ENCODE peak calls at places on chromosome 16, in four cellular contexts. One of them, this sample, is unnamed.
A peak's percentile ranks its signal among the peaks of the same experiment; 100 is the strongest.

GRCh38 chr16:5349661-5350060 is 252.1 kb upstream of the EEF2KMT start:
- DNase-seq in OCI-LY7: no peak
- DNase-seq in Peyer's patch: no peak
- DNase-seq in GM12878: no peak
- DNase-seq in this sample: no peak

GRCh38 chr16:9225527-9226316 is 134.3 kb downstream of the HAPSTR1 start:
- DNase-seq in OCI-LY7: peak; percentile 39
- DNase-seq in Peyer's patch: no peak
- DNase-seq in GM12878: no peak
- DNase-seq in this sample: no peak

GRCh38 chr16:19073863-19074262 is 6.4 kb downstream of the COQ7 start:
- DNase-seq in OCI-LY7: no peak
- DNase-seq in Peyer's patch: no peak
- DNase-seq in GM12878: no peak
- DNase-seq in this sample: no peak

GRCh38 chr16:9159839-9160550 is 68.6 kb downstream of the HAPSTR1 start:
- DNase-seq in OCI-LY7: peak; percentile 58
- DNase-seq in Peyer's patch: peak; percentile 73
- DNase-seq in GM12878: peak; percentile 4
- DNase-seq in this sample: no peak

GRCh38 chr16:19607610-19608280 is 52.2 kb downstream of the VPS35L start:
- DNase-seq in OCI-LY7: no peak
- DNase-seq in Peyer's patch: no peak
- DNase-seq in GM12878: no peak
- DNase-seq in this sample: no peak

GRCh38 chr16:89103781-89104180 is 10.1 kb downstream of the ACSF3 start:
- DNase-seq in OCI-LY7: no peak
- DNase-seq in Peyer's patch: no peak
- DNase-seq in GM12878: no peak
- DNase-seq in this sample: no peak

GRCh38 chr16:88310796-88311605 is 71.8 kb upstream of the ZNF469 start:
- DNase-seq in OCI-LY7: no peak
- DNase-seq in Peyer's patch: no peak
- DNase-seq in GM12878: no peak
- DNase-seq in this sample: no peak

GRCh38 chr16:86176462-86176861 is 277.5 kb downstream of the IRF8 start:
- DNase-seq in OCI-LY7: no peak
- DNase-seq in Peyer's patch: no peak
- DNase-seq in GM12878: no peak
- DNase-seq in this sample: no peak

GRCh38 chr16:58249388-58249779 is 45.4 kb downstream of the PRSS54 start:
- DNase-seq in OCI-LY7: no peak
- DNase-seq in Peyer's patch: no peak
- DNase-seq in GM12878: no peak
- DNase-seq in this sample: no peak

GRCh38 chr16:58615280-58615679 is 14.3 kb downstream of the CNOT1 start:
- DNase-seq in OCI-LY7: no peak
- DNase-seq in Peyer's patch: no peak
- DNase-seq in GM12878: no peak
- DNase-seq in this sample: no peak

GRCh38 chr16:78984324-78984723 is 616.2 kb downstream of the MAF start:
- DNase-seq in OCI-LY7: no peak
- DNase-seq in Peyer's patch: no peak
- DNase-seq in GM12878: no peak
- DNase-seq in this sample: no peak

GRCh38 chr16:1491327-1491726 is 1.8 kb upstream of the TELO2 start:
- DNase-seq in OCI-LY7: no peak
- DNase-seq in Peyer's patch: no peak
- DNase-seq in GM12878: no peak
- DNase-seq in this sample: no peak

GRCh38 chr16:81489547-81490267 is 45.1 kb downstream of the CMIP start:
- DNase-seq in OCI-LY7: peak; percentile 61
- DNase-seq in Peyer's patch: no peak
- DNase-seq in GM12878: no peak
- DNase-seq in this sample: no peak
- H3K4me1 ChIP-seq in OCI-LY7: peaks cover 23% of the 10 kb centered on the region
- H3K4me1 ChIP-seq in Peyer's patch: peaks cover 71% of the 10 kb centered on the region
- H3K4me1 ChIP-seq in GM12878: peaks cover 9% of the 10 kb centered on the region
- H3K4me1 ChIP-seq in this sample: no peaks in the 10 kb centered on the region

DNA sequence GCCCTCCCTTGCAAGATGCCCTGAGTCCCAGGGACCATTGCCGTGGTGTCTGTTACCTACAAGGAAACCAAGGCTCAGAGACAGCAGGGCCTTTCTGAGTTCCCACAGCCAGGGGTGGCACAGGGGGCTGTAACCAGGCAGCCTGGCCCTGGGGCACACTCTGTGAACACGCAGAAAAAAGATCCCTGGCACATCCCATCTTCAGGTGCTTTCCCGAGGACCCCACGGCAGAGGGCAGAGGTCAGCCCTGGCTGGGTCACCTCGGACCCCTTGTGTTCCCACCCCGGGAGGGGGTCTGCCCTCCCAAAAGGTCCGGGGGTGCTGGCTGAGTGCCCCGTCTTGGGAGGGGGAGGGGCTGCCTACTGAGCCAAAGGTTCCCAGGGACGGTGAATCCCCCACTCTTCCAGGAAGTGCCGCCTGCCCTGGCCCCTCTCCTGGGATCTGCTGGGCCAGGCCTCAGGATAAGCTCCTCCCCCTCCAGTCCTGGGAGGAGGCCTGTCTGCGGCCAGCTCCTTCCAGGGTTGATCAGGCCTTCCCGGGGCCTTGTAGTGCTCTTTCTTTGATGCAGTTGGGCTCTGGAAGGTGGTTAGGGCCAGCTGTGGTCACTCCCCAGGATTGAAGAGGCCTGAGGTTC is 8.1 kb downstream of the GLIS2 start:
- DNase-seq in OCI-LY7: no peak
- DNase-seq in Peyer's patch: no peak
- DNase-seq in GM12878: no peak
- DNase-seq in this sample: no peak
- H3K27ac ChIP-seq in OCI-LY7: no peak overlapping the region
- H3K27ac ChIP-seq in Peyer's patch: peak overlapping the region; percentile 75
- H3K27ac ChIP-seq in GM12878: no peak overlapping the region
- H3K27ac ChIP-seq in this sample: no peak overlapping the region

GRCh38 chr16:50096791-50097190 is 31.0 kb downstream of the HEATR3 start:
- DNase-seq in OCI-LY7: no peak
- DNase-seq in Peyer's patch: no peak
- DNase-seq in GM12878: no peak
- DNase-seq in this sample: no peak

GRCh38 chr16:50088302-50088701 is 22.5 kb downstream of the HEATR3 start:
- DNase-seq in OCI-LY7: no peak
- DNase-seq in Peyer's patch: no peak
- DNase-seq in GM12878: no peak
- DNase-seq in this sample: no peak

DNA sequence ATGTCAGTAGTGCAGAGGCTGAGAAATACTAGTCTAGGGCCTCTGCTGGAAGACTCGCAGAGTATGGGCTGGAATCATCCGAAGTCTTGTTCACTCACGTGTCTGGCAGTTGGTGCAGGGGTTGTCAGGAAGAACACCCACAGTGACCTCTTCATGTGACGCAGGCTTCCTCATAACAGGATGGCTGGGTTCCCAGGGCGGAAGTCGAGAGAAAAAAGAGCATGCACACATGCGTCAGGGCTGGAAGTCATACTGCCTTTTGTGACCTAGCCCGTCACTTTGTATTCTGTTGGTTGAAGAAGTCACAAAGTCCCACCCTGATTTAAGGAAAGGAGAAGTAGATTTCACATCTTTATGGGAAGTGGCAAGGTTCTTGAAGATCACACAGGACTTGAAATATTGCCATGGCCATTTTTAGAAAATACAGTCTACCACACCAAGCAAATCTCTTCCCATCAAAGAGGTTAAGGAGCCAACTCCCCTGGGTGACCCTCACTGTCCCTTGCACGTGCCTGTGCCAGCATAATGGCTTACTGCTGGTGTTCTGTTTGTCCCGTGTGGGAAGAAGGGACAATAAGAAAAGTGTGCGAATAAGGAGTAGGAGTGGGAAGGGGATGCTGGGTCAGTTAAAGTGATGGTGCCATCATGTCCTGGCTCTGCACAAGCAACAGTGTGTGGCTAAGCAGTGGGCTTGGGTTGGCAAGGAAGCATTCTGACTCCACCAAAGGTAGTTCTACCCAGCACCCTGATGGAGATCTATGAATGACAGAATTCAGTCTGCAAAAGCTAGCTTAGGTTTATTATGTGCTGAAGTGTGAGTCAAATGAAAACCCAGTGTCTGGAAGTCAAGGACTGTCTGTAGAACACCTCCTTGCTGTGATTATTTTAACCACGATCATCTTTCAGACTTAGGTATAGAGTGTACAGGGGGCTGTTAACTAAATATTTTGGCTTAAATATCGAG is 28.1 kb downstream of the HEATR3 start:
- DNase-seq in OCI-LY7: no peak
- DNase-seq in Peyer's patch: peak; percentile 64
- DNase-seq in GM12878: no peak
- DNase-seq in this sample: no peak
- H3K4me1 ChIP-seq in OCI-LY7: no peaks in the 10 kb centered on the region
- H3K4me1 ChIP-seq in Peyer's patch: no peaks in the 10 kb centered on the region
- H3K4me1 ChIP-seq in GM12878: peaks cover 3% of the 10 kb centered on the region
- H3K4me1 ChIP-seq in this sample: no peaks in the 10 kb centered on the region

GRCh38 chr16:22240023-22240697 is 34.1 kb downstream of the EEF2K start:
- DNase-seq in OCI-LY7: no peak
- DNase-seq in Peyer's patch: no peak
- DNase-seq in GM12878: no peak
- DNase-seq in this sample: no peak

GRCh38 chr16:22239131-22239805 is 33.2 kb downstream of the EEF2K start:
- DNase-seq in OCI-LY7: no peak
- DNase-seq in Peyer's patch: no peak
- DNase-seq in GM12878: no peak
- DNase-seq in this sample: no peak

GRCh38 chr16:22233050-22233405 is 26.9 kb downstream of the EEF2K start:
- DNase-seq in OCI-LY7: no peak
- DNase-seq in Peyer's patch: no peak
- DNase-seq in GM12878: no peak
- DNase-seq in this sample: no peak

GRCh38 chr16:22232277-22233049 is 26.4 kb downstream of the EEF2K start:
- DNase-seq in OCI-LY7: no peak
- DNase-seq in Peyer's patch: peak; percentile 93
- DNase-seq in GM12878: no peak
- DNase-seq in this sample: no peak

GRCh38 chr16:22235839-22236745 is 30.0 kb downstream of the EEF2K start:
- DNase-seq in OCI-LY7: no peak
- DNase-seq in Peyer's patch: peak; percentile 70
- DNase-seq in GM12878: no peak
- DNase-seq in this sample: no peak
- H3K27ac ChIP-seq in OCI-LY7: no peak overlapping the region
- H3K27ac ChIP-seq in Peyer's patch: no peak overlapping the region
- H3K27ac ChIP-seq in GM12878: no peak overlapping the region
- H3K27ac ChIP-seq in this sample: no peak overlapping the region

DNA sequence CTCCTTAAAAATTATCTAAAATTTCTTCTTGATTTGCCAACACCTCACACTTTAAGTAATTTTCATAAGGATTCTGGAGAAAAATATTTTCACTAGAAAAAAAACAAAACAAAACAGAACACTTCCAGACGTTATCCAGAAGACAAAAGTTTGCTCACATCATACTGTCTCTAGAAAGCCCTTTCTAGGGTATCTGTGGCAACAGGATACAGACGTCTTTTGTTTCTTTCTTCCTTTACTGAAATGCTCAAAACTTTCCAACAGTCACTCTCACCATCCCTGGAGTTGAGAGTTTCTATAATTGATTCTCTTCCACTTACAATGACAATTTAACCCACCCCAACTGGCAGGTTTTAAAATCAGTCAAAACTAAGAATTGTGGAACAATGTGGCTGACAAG is 2.6 kb downstream of the ZC3H7A start:
- DNase-seq in OCI-LY7: no peak
- DNase-seq in Peyer's patch: no peak
- DNase-seq in GM12878: no peak
- DNase-seq in this sample: no peak
- H3K4me1 ChIP-seq in OCI-LY7: peaks cover 62% of the 10 kb centered on the region
- H3K4me1 ChIP-seq in Peyer's patch: peaks cover 64% of the 10 kb centered on the region
- H3K4me1 ChIP-seq in GM12878: peaks cover 15% of the 10 kb centered on the region
- H3K4me1 ChIP-seq in this sample: peaks cover 36% of the 10 kb centered on the region

DNA sequence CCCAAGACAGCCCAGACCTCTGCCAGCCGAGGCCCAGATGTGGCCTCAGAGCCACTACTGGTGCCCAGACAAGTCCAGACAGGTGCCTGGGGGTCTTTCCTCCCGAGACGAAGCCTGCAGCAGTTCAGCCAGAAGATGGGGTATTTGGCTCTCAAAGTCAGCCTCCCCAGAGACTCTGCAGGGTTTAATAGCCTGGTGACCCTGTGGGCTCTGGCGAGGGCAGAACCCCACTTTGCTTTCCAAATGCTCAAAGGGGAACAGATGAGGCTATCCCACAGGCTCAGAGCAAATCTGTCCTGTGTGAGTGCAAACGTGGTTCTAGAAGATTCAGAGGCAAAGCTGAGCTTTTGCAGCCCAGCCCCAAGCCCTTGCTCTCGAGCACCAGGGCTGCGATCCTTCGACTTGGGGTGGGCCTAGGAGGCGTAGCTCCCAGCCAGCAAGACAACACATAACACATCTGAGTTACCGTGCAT is 236.0 kb downstream of the MRTFB start:
- DNase-seq in OCI-LY7: peak; percentile 68
- DNase-seq in Peyer's patch: no peak
- DNase-seq in GM12878: no peak
- DNase-seq in this sample: no peak
- H3K27ac ChIP-seq in OCI-LY7: peak overlapping the region; percentile 94
- H3K27ac ChIP-seq in Peyer's patch: no peak overlapping the region
- H3K27ac ChIP-seq in GM12878: peak overlapping the region; percentile 92
- H3K27ac ChIP-seq in this sample: no peak overlapping the region

DNA sequence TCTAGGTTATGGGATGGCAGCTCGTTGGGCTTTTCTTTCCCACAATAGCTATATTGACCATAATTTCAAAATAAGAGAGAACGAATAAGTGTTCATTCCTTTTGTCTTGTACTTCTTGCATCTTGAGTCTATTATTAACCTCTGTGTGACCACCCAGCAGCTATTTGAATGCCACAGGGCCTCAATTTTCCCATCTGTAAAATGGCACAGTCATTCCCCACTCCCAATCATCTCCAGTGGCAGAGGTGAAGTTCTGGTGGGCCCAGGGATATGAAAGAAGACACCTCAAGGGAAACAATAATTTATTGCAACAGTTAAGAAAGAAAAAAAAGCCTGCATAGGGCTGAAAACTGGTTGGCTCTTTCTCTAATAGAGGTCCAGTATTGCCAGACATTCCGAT is 28.6 kb upstream of the NKD1 start:
- DNase-seq in OCI-LY7: no peak
- DNase-seq in Peyer's patch: no peak
- DNase-seq in GM12878: no peak
- DNase-seq in this sample: no peak
- H3K4me1 ChIP-seq in OCI-LY7: no peaks in the 10 kb centered on the region
- H3K4me1 ChIP-seq in Peyer's patch: no peaks in the 10 kb centered on the region
- H3K4me1 ChIP-seq in GM12878: no peaks in the 10 kb centered on the region
- H3K4me1 ChIP-seq in this sample: no peaks in the 10 kb centered on the region

GRCh38 chr16:60674241-60674640 is 1362.0 kb downstream of the CDH8 start:
- DNase-seq in OCI-LY7: no peak
- DNase-seq in Peyer's patch: no peak
- DNase-seq in GM12878: no peak
- DNase-seq in this sample: no peak
- H3K27ac ChIP-seq in OCI-LY7: no peak overlapping the region
- H3K27ac ChIP-seq in Peyer's patch: no peak overlapping the region
- H3K27ac ChIP-seq in GM12878: no peak overlapping the region
- H3K27ac ChIP-seq in this sample: no peak overlapping the region